ENCODE peak calls at places on chromosomes 16 and 17, in eight cellular contexts. J is adrenal gland, G is H54, S is ovary, U is A549, X is lower leg skin, K is esophagus muscularis mucosa, O is breast epithelium. P is an unnamed sample.

GRCh38 chr16:11499295-11500089 is 87.2 kb downstream of the LITAF start:
- DNase-seq in J (no peak), G (no peak), S (no peak), U (peak; percentile 75), X (no peak), K (no peak), O (no peak), P (no peak)

GRCh38 chr17:3866269-3866668 is 20.2 kb upstream of the NCBP3 start:
- DNase-seq in J (no peak), G (no peak), S (no peak), U (no peak), X (no peak), K (no peak), O (no peak), P (no peak)

GRCh38 chr17:51640108-51640622 is 379.8 kb downstream of the UTP18 start:
- DNase-seq in J (no peak), G (peak; percentile 26), S (no peak), U (peak; percentile 85), X (no peak), K (no peak), O (no peak), P (peak; percentile 6)

GRCh38 chr17:40307691-40308289 is 1.2 kb upstream of the RARA start:
- DNase-seq in J (no peak), G (no peak), S (no peak), U (no peak), X (no peak), K (no peak), O (no peak), P (peak; percentile 54)

GRCh38 chr16:28572659-28573510 is 19.2 kb downstream of the SGF29 start:
- DNase-seq in J (no peak), G (no peak), S (peak; percentile 46), U (no peak), X (no peak), K (no peak), O (no peak), P (no peak)

GRCh38 chr16:14487579-14487978 is 142.5 kb downstream of the PARN start:
- DNase-seq in J (no peak), G (no peak), S (no peak), U (no peak), X (no peak), K (peak; percentile 70), O (no peak), P (peak; percentile 18)

GRCh38 chr17:71764507-71764906 is 356.3 kb upstream of the SOX9 start:
- DNase-seq in J (peak; percentile 54), G (peak; percentile 15), S (no peak), U (peak; percentile 46), X (no peak), K (no peak), O (no peak), P (no peak)

GRCh38 chr16:82761858-82762257 is 135.1 kb downstream of the CDH13 start:
- DNase-seq in J (no peak), G (no peak), S (no peak), U (no peak), X (no peak), K (no peak), O (no peak), P (no peak)

GRCh38 chr16:87249425-87249824 is 67.8 kb downstream of the C16orf95 start:
- DNase-seq in J (no peak), G (no peak), S (no peak), U (no peak), X (no peak), K (no peak), O (no peak), P (no peak)

GRCh38 chr17:66405836-66406679 is 103.6 kb downstream of the PRKCA start:
- DNase-seq in J (peak; percentile 79), G (no peak), S (no peak), U (no peak), X (peak; percentile 17), K (no peak), O (no peak), P (no peak)

GRCh38 chr17:6166492-6167179 is 96.5 kb downstream of the WSCD1 start:
- DNase-seq in J (peak; percentile 52), G (no peak), S (no peak), U (no peak), X (no peak), K (no peak), O (no peak), P (no peak)

GRCh38 chr17:55852734-55853133 is 101.9 kb downstream of the PCTP start:
- DNase-seq in J (no peak), G (no peak), S (no peak), U (no peak), X (no peak), K (no peak), O (no peak), P (no peak)

GRCh38 chr17:39617100-39617445 is 9.4 kb upstream of the NEUROD2 start:
- DNase-seq in J (no peak), G (no peak), S (no peak), U (no peak), X (no peak), K (no peak), O (no peak), P (no peak)

GRCh38 chr17:80388601-80389000 is 26.4 kb upstream of the ENDOV start:
- DNase-seq in J (no peak), G (no peak), S (no peak), U (no peak), X (no peak), K (no peak), O (no peak), P (no peak)

GRCh38 chr17:81270279-81270678 is 24.8 kb downstream of the SLC38A10 start:
- DNase-seq in J (no peak), G (no peak), S (no peak), U (no peak), X (no peak), K (no peak), O (no peak), P (no peak)

GRCh38 chr16:46822270-46822669 is 8.7 kb downstream of the C16orf87 start:
- DNase-seq in J (no peak), G (no peak), S (no peak), U (no peak), X (no peak), K (no peak), O (no peak), P (no peak)

GRCh38 chr17:11639736-11640510 is 41.7 kb downstream of the DNAH9 start:
- DNase-seq in J (no peak), G (no peak), S (no peak), U (no peak), X (no peak), K (peak; percentile 87), O (no peak), P (no peak)

DNA sequence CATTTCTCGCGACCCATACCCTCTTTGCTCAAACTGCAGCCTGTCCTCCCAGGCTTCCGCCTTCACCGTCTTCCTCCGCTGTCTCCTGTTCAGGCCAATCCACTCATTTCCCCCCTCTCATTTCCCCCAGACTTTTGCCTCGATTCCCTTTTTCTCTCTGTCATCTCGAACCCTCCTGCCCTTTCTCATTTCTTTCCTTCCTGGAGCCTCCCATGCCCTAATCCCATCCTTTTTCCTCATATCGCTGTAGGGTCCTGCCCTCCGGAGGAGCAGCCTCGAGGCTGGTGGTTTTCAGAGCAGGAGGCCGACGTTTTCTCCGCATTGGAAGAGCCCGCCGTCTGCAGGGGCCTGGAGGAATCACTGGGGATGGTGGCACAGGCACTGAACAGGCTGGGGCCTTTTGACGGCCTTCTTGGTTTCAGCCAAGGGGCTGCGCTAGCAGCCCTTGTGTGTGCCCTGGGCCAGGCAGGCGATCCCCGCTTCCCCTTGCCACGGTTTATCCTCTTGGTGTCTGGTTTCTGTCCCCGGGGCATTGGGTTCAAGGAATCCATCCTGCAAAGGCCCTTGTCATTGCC is 620 bp downstream of the OVCA2 start:
- DNase-seq in J (no peak), G (no peak), S (peak; percentile 38), U (peak; percentile 61), X (no peak), K (no peak), O (no peak), P (peak; percentile 57)
- TF ChIP-seq POLR2A in J (peak; percentile 1), G (no peak), S (no peak), U (no peak), X (no peak), K (no peak), O (no peak), P (no peak)

DNA sequence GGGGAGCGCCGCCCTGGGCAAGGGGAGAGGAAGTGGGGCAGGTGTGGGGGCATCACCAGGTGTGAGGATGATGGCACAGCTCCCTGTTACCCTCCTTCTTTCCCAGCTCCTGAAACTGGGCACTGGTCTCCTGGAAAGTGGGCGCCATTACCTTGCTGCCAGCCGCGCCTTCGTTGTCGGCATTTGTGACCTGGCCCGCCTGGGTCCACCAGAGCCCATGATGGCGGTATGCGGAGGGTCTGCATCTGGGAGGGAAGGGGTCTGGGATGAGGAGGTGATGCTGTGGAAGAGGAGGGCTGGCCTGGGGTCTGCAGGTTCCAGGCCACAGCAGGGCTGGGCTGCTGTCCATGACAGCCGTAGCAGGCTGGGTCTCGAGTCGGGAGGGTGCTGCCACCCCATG is 5.5 kb downstream of the ACAP1 start:
- DNase-seq in J (no peak), G (no peak), S (peak; percentile 10), U (no peak), X (no peak), K (no peak), O (no peak), P (no peak)
- TF ChIP-seq POLR2A in J (no peak), G (no peak), S (no peak), U (no peak), X (no peak), K (no peak), O (no peak), P (no peak)

GRCh38 chr17:68290955-68291835 is at the start of the genes ARSG and SLC16A6:
- DNase-seq in J (no peak), G (peak; percentile 86), S (peak; percentile 57), U (peak; percentile 65), X (peak; percentile 48), K (no peak), O (peak; percentile 66), P (peak; percentile 77)
- TF ChIP-seq POLR2A in J (no peak), G (no peak), S (no peak), U (peak; percentile 58), X (no peak), K (no peak), O (no peak), P (no peak)

GRCh38 chr17:47956818-47957590 is 679 bp downstream of the PRR15L start:
- DNase-seq in J (no peak), G (no peak), S (no peak), U (no peak), X (no peak), K (no peak), O (no peak), P (no peak)
- TF ChIP-seq POLR2A in J (no peak), G (no peak), S (no peak), U (no peak), X (no peak), K (no peak), O (no peak), P (no peak)

DNA sequence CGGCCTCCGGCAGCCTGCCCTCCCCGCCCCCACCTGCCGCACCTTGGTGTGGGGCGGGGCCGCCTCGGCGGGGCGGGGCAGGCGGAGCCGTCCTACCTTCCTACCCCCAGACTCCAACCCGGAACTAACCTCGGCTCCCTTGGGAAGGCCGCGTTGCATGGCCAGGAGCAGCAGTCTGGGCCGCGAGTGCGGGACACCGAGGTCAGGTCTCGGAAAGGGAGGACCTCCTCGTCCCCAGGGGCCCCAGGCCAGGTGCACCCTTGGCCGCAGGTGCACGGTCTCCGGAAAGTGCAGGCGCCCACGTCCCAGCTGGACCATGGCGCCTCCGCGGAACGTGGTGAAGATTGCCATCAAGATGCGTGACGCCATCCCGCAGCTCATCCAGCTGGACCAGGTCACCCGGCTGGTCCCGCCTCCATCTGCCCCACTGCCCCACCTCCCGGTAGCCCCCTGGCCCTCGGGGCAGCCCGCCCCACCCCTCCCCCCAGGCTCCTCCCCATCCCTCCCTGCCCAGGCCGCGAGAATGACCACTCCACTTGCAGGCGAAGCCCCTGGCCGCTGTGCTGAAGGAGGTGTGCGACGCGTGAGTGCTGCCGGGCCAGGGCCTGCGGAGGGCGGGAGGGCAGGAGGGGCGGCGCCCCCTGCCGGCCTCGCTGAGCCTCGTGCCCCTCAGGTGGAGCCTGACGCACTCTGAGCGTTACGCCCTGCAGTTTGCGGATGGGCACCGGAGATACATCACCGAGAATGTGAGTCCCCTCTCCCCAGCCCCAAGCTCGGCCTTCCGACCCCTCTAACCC is at the start of gene ELMO3:
- DNase-seq in J (no peak), G (no peak), S (no peak), U (no peak), X (no peak), K (no peak), O (peak; percentile 76), P (no peak)
- TF ChIP-seq POLR2A in J (no peak), G (no peak), S (no peak), U (no peak), X (no peak), K (no peak), O (no peak), P (no peak)

P was measured in erythroblast.